ENCODE peak calls at places on chromosomes 6 and 20, in four cellular contexts. K is NCI-H2081; P is Ammon's horn; N is activated CD4-positive, alpha-beta T cell treated with anti-CD3 and anti-CD28 coated beads for 36 hours. E is an unnamed sample.

GRCh38 chr6:138222901-138223546 is 4.7 kb upstream of the PBOV1 start:
- DNase-seq in K (no peak), P (no peak), N (no peak), E (no peak)

GRCh38 chr6:44009425-44010321 is 117.6 kb downstream of the MRPL14 start:
- DNase-seq in K (no peak), P (no peak), N (no peak), E (no peak)

GRCh38 chr6:75230484-75231325 is 12.9 kb downstream of the COX7A2 start:
- DNase-seq in K (peak), P (peak), N (peak), E (no peak)

GRCh38 chr6:79138146-79138545 is 60.1 kb upstream of the PHIP start:
- DNase-seq in K (no peak), P (no peak), N (no peak), E (no peak)

GRCh38 chr20:18805881-18806280 is 7.7 kb upstream of the SCP2D1 start:
- DNase-seq in K (no peak), P (no peak), N (no peak), E (no peak)

GRCh38 chr20:30611239-30611984 is 646.1 kb upstream of the DEFB115 start:
- DNase-seq in K (no peak), P (peak), N (no peak), E (no peak)

GRCh38 chr6:141484726-141485125 is 648.0 kb upstream of the GJE1 start:
- DNase-seq in K (no peak), P (peak), N (peak), E (no peak)

GRCh38 chr20:40286991-40287531 is 402.0 kb downstream of the MAFB start:
- DNase-seq in K (no peak), P (peak), N (no peak), E (no peak)

GRCh38 chr6:6368040-6368683 is 47.7 kb upstream of the F13A1 start:
- DNase-seq in K (no peak), P (no peak), N (no peak), E (no peak)

GRCh38 chr6:42224222-42225042 is 6.8 kb upstream of the MRPS10 start:
- DNase-seq in K (no peak), P (no peak), N (no peak), E (no peak)

GRCh38 chr6:71482742-71483141 is 194.1 kb downstream of the OGFRL1 start:
- DNase-seq in K (no peak), P (no peak), N (no peak), E (no peak)

GRCh38 chr6:75848274-75848673 is 99.2 kb downstream of the MYO6 start:
- DNase-seq in K (no peak), P (no peak), N (no peak), E (no peak)

GRCh38 chr6:44022296-44022661 is 105.0 kb downstream of the MRPL14 start:
- DNase-seq in K (no peak), P (no peak), N (peak), E (no peak)

GRCh38 chr6:393391-394221 is 2.1 kb downstream of the IRF4 start:
- DNase-seq in K (no peak), P (no peak), N (peak), E (no peak)

GRCh38 chr6:163756079-163756478 is 341.6 kb downstream of the QKI start:
- DNase-seq in K (no peak), P (peak), N (no peak), E (peak)

GRCh38 chr6:81589465-81590313 is 162.8 kb downstream of the TENT5A start:
- DNase-seq in K (no peak), P (no peak), N (no peak), E (no peak)

GRCh38 chr20:38199506-38200390 is 34.7 kb upstream of the TGM2 start:
- DNase-seq in K (no peak), P (no peak), N (no peak), E (no peak)

GRCh38 chr6:6972456-6972855 is 135.3 kb upstream of the RREB1 start:
- DNase-seq in K (no peak), P (no peak), N (no peak), E (no peak)

GRCh38 chr6:104064876-104065275 is 794.8 kb downstream of the HACE1 start:
- DNase-seq in K (no peak), P (peak), N (no peak), E (no peak)

E was measured in esophagus muscularis mucosa.